ENCODE peak calls at places on chromosomes 7 and 10, in seven cellular contexts. One of them, this sample, is unnamed.

GRCh38 chr7:46848944-46849343 is 733.0 kb downstream of the TNS3 start:
- DNase-seq in adrenal gland: no peak
- DNase-seq in choroid plexus epithelial cell: peak; percentile 14
- DNase-seq in PC-9: no peak
- DNase-seq in IMR-90: peak; percentile 71
- DNase-seq in A549: no peak
- DNase-seq in fibroblast of pulmonary artery: no peak
- DNase-seq in this sample: no peak

GRCh38 chr7:12102527-12102926 is 108.6 kb upstream of the TMEM106B start:
- DNase-seq in IMR-90: no peak
- DNase-seq in PC-9: no peak
- DNase-seq in fibroblast of pulmonary artery: no peak
- DNase-seq in A549: no peak
- DNase-seq in choroid plexus epithelial cell: no peak
- DNase-seq in adrenal gland: no peak
- DNase-seq in this sample: no peak

GRCh38 chr10:112952282-112952991 is 2.4 kb downstream of the TCF7L2 start:
- DNase-seq in fibroblast of pulmonary artery: peak; percentile 38
- DNase-seq in choroid plexus epithelial cell: peak; percentile 41
- DNase-seq in PC-9: no peak
- DNase-seq in A549: peak; percentile 48
- DNase-seq in adrenal gland: peak; percentile 56
- DNase-seq in IMR-90: peak; percentile 38
- DNase-seq in this sample: no peak

GRCh38 chr7:74475243-74475986 is 21.7 kb downstream of the GTF2IRD1 start:
- DNase-seq in fibroblast of pulmonary artery: no peak
- DNase-seq in IMR-90: no peak
- DNase-seq in PC-9: peak; percentile 95
- DNase-seq in A549: no peak
- DNase-seq in adrenal gland: no peak
- DNase-seq in choroid plexus epithelial cell: no peak
- DNase-seq in this sample: no peak

GRCh38 chr7:139575338-139575680 is 51.8 kb downstream of the CLEC2L start:
- DNase-seq in choroid plexus epithelial cell: no peak
- DNase-seq in A549: no peak
- DNase-seq in IMR-90: no peak
- DNase-seq in fibroblast of pulmonary artery: no peak
- DNase-seq in adrenal gland: no peak
- DNase-seq in PC-9: no peak
- DNase-seq in this sample: no peak

GRCh38 chr7:113301141-113301540 is 182.8 kb upstream of the SMIM30 start:
- DNase-seq in IMR-90: no peak
- DNase-seq in adrenal gland: no peak
- DNase-seq in A549: no peak
- DNase-seq in PC-9: no peak
- DNase-seq in choroid plexus epithelial cell: no peak
- DNase-seq in fibroblast of pulmonary artery: no peak
- DNase-seq in this sample: no peak

GRCh38 chr10:43849551-43849950 is 200.9 kb upstream of the ZNF32 start:
- DNase-seq in PC-9: no peak
- DNase-seq in A549: no peak
- DNase-seq in IMR-90: no peak
- DNase-seq in adrenal gland: no peak
- DNase-seq in choroid plexus epithelial cell: no peak
- DNase-seq in fibroblast of pulmonary artery: no peak
- DNase-seq in this sample: no peak

GRCh38 chr10:131853610-131853964 is 47.2 kb upstream of the PPP2R2D start:
- DNase-seq in A549: no peak
- DNase-seq in choroid plexus epithelial cell: no peak
- DNase-seq in PC-9: no peak
- DNase-seq in adrenal gland: no peak
- DNase-seq in IMR-90: no peak
- DNase-seq in fibroblast of pulmonary artery: no peak
- DNase-seq in this sample: no peak

GRCh38 chr7:79590571-79591274 is 137.3 kb upstream of the MAGI2 start:
- DNase-seq in choroid plexus epithelial cell: no peak
- DNase-seq in A549: no peak
- DNase-seq in PC-9: no peak
- DNase-seq in IMR-90: no peak
- DNase-seq in fibroblast of pulmonary artery: no peak
- DNase-seq in adrenal gland: no peak
- DNase-seq in this sample: no peak

GRCh38 chr10:35876248-35876647 is 234.2 kb upstream of the FZD8 start:
- DNase-seq in fibroblast of pulmonary artery: peak; percentile 45
- DNase-seq in choroid plexus epithelial cell: peak; percentile 44
- DNase-seq in IMR-90: peak; percentile 73
- DNase-seq in A549: peak; percentile 55
- DNase-seq in PC-9: no peak
- DNase-seq in adrenal gland: no peak
- DNase-seq in this sample: no peak

GRCh38 chr10:33325929-33326328 is 8.5 kb downstream of the NRP1 start:
- DNase-seq in PC-9: no peak
- DNase-seq in IMR-90: no peak
- DNase-seq in A549: no peak
- DNase-seq in choroid plexus epithelial cell: no peak
- DNase-seq in fibroblast of pulmonary artery: no peak
- DNase-seq in adrenal gland: no peak
- DNase-seq in this sample: no peak

GRCh38 chr7:123846217-123846891 is 1.4 kb downstream of the HYAL4 start:
- DNase-seq in PC-9: peak; percentile 71
- DNase-seq in IMR-90: no peak
- DNase-seq in A549: peak; percentile 33
- DNase-seq in adrenal gland: no peak
- DNase-seq in fibroblast of pulmonary artery: peak; percentile 73
- DNase-seq in choroid plexus epithelial cell: peak; percentile 71
- DNase-seq in this sample: peak; percentile 77

GRCh38 chr10:97713828-97714400 is 384 bp downstream of the MARVELD1 start:
- DNase-seq in PC-9: no peak
- DNase-seq in A549: peak; percentile 88
- DNase-seq in IMR-90: peak; percentile 74
- DNase-seq in choroid plexus epithelial cell: peak; percentile 76
- DNase-seq in fibroblast of pulmonary artery: peak; percentile 73
- DNase-seq in adrenal gland: peak; percentile 86
- DNase-seq in this sample: no peak

GRCh38 chr10:62788861-62789467 is 15.6 kb upstream of the ADO start:
- DNase-seq in fibroblast of pulmonary artery: no peak
- DNase-seq in IMR-90: peak; percentile 22
- DNase-seq in PC-9: no peak
- DNase-seq in A549: no peak
- DNase-seq in choroid plexus epithelial cell: peak; percentile 28
- DNase-seq in adrenal gland: no peak
- DNase-seq in this sample: no peak

GRCh38 chr10:104924101-104924795 is 283.2 kb downstream of the SORCS3 start:
- DNase-seq in fibroblast of pulmonary artery: no peak
- DNase-seq in A549: no peak
- DNase-seq in choroid plexus epithelial cell: no peak
- DNase-seq in PC-9: no peak
- DNase-seq in IMR-90: no peak
- DNase-seq in adrenal gland: no peak
- DNase-seq in this sample: no peak

GRCh38 chr7:34837316-34837715 is 179.3 kb downstream of the NPSR1 start:
- DNase-seq in A549: no peak
- DNase-seq in IMR-90: no peak
- DNase-seq in fibroblast of pulmonary artery: peak; percentile 11
- DNase-seq in PC-9: no peak
- DNase-seq in choroid plexus epithelial cell: no peak
- DNase-seq in adrenal gland: no peak
- DNase-seq in this sample: no peak

GRCh38 chr7:130598056-130598455 is 70.5 kb downstream of the COPG2 start:
- DNase-seq in choroid plexus epithelial cell: no peak
- DNase-seq in adrenal gland: no peak
- DNase-seq in IMR-90: no peak
- DNase-seq in A549: no peak
- DNase-seq in PC-9: no peak
- DNase-seq in fibroblast of pulmonary artery: no peak
- DNase-seq in this sample: no peak

GRCh38 chr10:1240341-1240775 is 184.2 kb downstream of the WDR37 start:
- DNase-seq in adrenal gland: no peak
- DNase-seq in PC-9: no peak
- DNase-seq in A549: no peak
- DNase-seq in choroid plexus epithelial cell: no peak
- DNase-seq in fibroblast of pulmonary artery: no peak
- DNase-seq in IMR-90: no peak
- DNase-seq in this sample: no peak

GRCh38 chr7:74275401-74275881 is 13.8 kb upstream of the CLIP2 start:
- DNase-seq in fibroblast of pulmonary artery: no peak
- DNase-seq in IMR-90: no peak
- DNase-seq in adrenal gland: no peak
- DNase-seq in PC-9: no peak
- DNase-seq in A549: peak; percentile 62
- DNase-seq in choroid plexus epithelial cell: no peak
- DNase-seq in this sample: no peak

GRCh38 chr10:24703700-24704099 is 20.0 kb downstream of the ARHGAP21 start:
- DNase-seq in adrenal gland: no peak
- DNase-seq in IMR-90: peak; percentile 93
- DNase-seq in PC-9: no peak
- DNase-seq in choroid plexus epithelial cell: peak; percentile 85
- DNase-seq in fibroblast of pulmonary artery: peak; percentile 35
- DNase-seq in A549: no peak
- DNase-seq in this sample: peak; percentile 62

GRCh38 chr7:91892821-91893340 is 12.4 kb upstream of the MTERF1 start:
- DNase-seq in choroid plexus epithelial cell: peak; percentile 48
- DNase-seq in IMR-90: peak; percentile 53
- DNase-seq in adrenal gland: no peak
- DNase-seq in A549: no peak
- DNase-seq in PC-9: peak; percentile 64
- DNase-seq in fibroblast of pulmonary artery: peak; percentile 35
- DNase-seq in this sample: no peak

GRCh38 chr7:127066974-127067373 is 185.8 kb downstream of the GRM8 start:
- DNase-seq in A549: peak; percentile 13
- DNase-seq in PC-9: no peak
- DNase-seq in adrenal gland: peak; percentile 52
- DNase-seq in IMR-90: no peak
- DNase-seq in fibroblast of pulmonary artery: no peak
- DNase-seq in choroid plexus epithelial cell: no peak
- DNase-seq in this sample: no peak
- TF ChIP-seq CTCF in A549: no peak
- TF ChIP-seq CTCF in PC-9: no peak
- TF ChIP-seq CTCF in adrenal gland: no peak
- TF ChIP-seq CTCF in IMR-90: no peak
- TF ChIP-seq CTCF in fibroblast of pulmonary artery: no peak
- TF ChIP-seq CTCF in choroid plexus epithelial cell: no peak
- TF ChIP-seq CTCF in this sample: no peak

GRCh38 chr7:157584420-157584819 is 247.6 kb downstream of the DNAJB6 start:
- DNase-seq in IMR-90: no peak
- DNase-seq in adrenal gland: no peak
- DNase-seq in PC-9: no peak
- DNase-seq in choroid plexus epithelial cell: no peak
- DNase-seq in A549: no peak
- DNase-seq in fibroblast of pulmonary artery: no peak
- DNase-seq in this sample: no peak
- H3K4me3 ChIP-seq in IMR-90: no peak overlapping the region
- H3K4me3 ChIP-seq in adrenal gland: no peak overlapping the region
- H3K4me3 ChIP-seq in PC-9: no peak overlapping the region
- H3K4me3 ChIP-seq in choroid plexus epithelial cell: no peak overlapping the region
- H3K4me3 ChIP-seq in A549: no peak overlapping the region
- H3K4me3 ChIP-seq in fibroblast of pulmonary artery: no peak overlapping the region
- H3K4me3 ChIP-seq in this sample: no peak overlapping the region

GRCh38 chr10:31320598-31321211 is 1.7 kb downstream of the ZEB1 start:
- DNase-seq in adrenal gland: peak; percentile 65
- DNase-seq in A549: peak; percentile 54
- DNase-seq in IMR-90: peak; percentile 59
- DNase-seq in fibroblast of pulmonary artery: peak; percentile 68
- DNase-seq in choroid plexus epithelial cell: peak; percentile 64
- DNase-seq in PC-9: no peak
- DNase-seq in this sample: no peak

GRCh38 chr10:31320179-31320597 is 1.2 kb downstream of the ZEB1 start:
- DNase-seq in IMR-90: no peak
- DNase-seq in PC-9: no peak
- DNase-seq in A549: peak; percentile 43
- DNase-seq in adrenal gland: peak; percentile 64
- DNase-seq in choroid plexus epithelial cell: no peak
- DNase-seq in fibroblast of pulmonary artery: no peak
- DNase-seq in this sample: no peak

GRCh38 chr10:31321396-31321941 is 2.5 kb downstream of the ZEB1 start:
- DNase-seq in IMR-90: peak; percentile 24
- DNase-seq in PC-9: no peak
- DNase-seq in choroid plexus epithelial cell: peak; percentile 48
- DNase-seq in fibroblast of pulmonary artery: peak; percentile 39
- DNase-seq in A549: no peak
- DNase-seq in adrenal gland: peak; percentile 52
- DNase-seq in this sample: no peak

GRCh38 chr10:31319602-31320178 is 674 bp downstream of the ZEB1 start:
- DNase-seq in choroid plexus epithelial cell: peak; percentile 15
- DNase-seq in PC-9: no peak
- DNase-seq in IMR-90: no peak
- DNase-seq in A549: no peak
- DNase-seq in fibroblast of pulmonary artery: no peak
- DNase-seq in adrenal gland: no peak
- DNase-seq in this sample: no peak

DNA sequence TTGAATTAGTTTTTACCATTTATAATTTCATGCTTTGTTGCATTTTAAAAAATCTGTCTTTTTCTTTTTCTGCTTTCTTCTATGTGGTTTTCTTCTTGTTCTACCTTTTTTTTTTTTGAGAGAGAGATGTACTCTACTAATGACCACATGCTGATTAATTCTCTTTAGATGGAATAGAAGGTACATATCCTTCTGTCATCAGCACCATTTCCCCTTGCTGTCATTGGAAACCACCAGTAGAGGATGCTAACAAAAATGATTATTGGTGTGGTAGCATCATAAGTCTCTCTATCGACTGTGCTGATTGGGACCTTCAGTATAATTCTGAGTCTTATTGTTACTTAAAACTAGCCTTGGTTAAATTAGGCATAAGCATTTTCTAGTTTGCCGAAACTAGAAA is 3.6 kb downstream of the ZEB1 start:
- DNase-seq in IMR-90: peak; percentile 25
- DNase-seq in PC-9: no peak
- DNase-seq in choroid plexus epithelial cell: peak; percentile 35
- DNase-seq in adrenal gland: no peak
- DNase-seq in A549: peak; percentile 28
- DNase-seq in fibroblast of pulmonary artery: peak; percentile 20
- DNase-seq in this sample: no peak
- TF ChIP-seq CTCF in IMR-90: no peak
- TF ChIP-seq CTCF in PC-9: no peak
- TF ChIP-seq CTCF in choroid plexus epithelial cell: peak; percentile 53
- TF ChIP-seq CTCF in adrenal gland: no peak
- TF ChIP-seq CTCF in A549: no peak
- TF ChIP-seq CTCF in fibroblast of pulmonary artery: peak; percentile 46
- TF ChIP-seq CTCF in this sample: peak; percentile 52

DNA sequence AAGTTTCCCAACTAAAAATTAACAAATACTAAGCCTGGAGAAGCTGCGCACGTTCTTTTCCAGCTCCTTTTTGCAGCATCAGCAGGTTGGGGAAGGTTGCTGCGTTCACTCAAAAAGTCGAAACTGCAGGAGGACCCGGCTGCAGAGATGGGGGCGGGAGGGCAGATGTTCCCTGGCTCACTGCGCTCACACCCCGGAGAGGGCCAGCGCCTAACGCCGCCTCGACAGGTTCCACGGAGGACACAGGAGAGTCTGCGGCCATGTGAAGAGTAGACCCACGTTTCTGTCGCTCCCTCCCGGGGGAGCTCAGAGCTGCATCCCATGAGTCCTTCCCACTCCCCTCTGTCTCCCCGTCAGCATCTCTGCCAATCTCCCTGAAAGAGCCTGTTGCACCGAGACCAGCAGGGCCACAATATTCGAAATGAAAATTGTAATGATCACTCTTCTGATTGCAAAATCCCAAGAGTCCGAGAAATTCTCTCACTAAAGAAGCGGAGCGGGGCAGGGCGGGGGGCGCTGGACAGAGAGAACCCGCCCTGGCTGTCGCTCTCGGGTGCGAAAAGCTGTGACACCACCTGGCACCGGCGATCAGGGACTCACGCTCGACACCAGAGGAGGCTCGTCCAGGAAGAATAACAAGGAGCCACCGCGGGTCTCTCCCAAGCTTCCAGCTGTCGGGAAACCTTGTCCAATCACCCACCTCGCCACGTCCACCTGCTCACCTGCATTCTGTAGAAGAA is 131.5 kb upstream of the PFKP start:
- DNase-seq in adrenal gland: no peak
- DNase-seq in PC-9: no peak
- DNase-seq in choroid plexus epithelial cell: no peak
- DNase-seq in fibroblast of pulmonary artery: no peak
- DNase-seq in IMR-90: no peak
- DNase-seq in A549: no peak
- DNase-seq in this sample: no peak
- H3K4me3 ChIP-seq in adrenal gland: no peak overlapping the region
- H3K4me3 ChIP-seq in PC-9: no peak overlapping the region
- H3K4me3 ChIP-seq in choroid plexus epithelial cell: no peak overlapping the region
- H3K4me3 ChIP-seq in fibroblast of pulmonary artery: no peak overlapping the region
- H3K4me3 ChIP-seq in IMR-90: no peak overlapping the region
- H3K4me3 ChIP-seq in A549: no peak overlapping the region
- H3K4me3 ChIP-seq in this sample: no peak overlapping the region